ENCODE peak calls at places on chromosome 19, in four cellular contexts. O is brain microvascular endothelial cell, E is OCI-LY7, D is HFF-Myc. H is an unnamed sample.

GRCh38 chr19:21022996-21023395 is 2.5 kb downstream of the ZNF430 start:
- DNase-seq in O (peak; percentile 56), E (no peak), D (peak; percentile 14), H (no peak)

GRCh38 chr19:19050104-19050503 is 13.7 kb upstream of the SLC25A42 start:
- DNase-seq in O (no peak), E (no peak), D (no peak), H (no peak)

GRCh38 chr19:15251010-15251748 is 18.9 kb upstream of the EPHX3 start:
- DNase-seq in O (peak; percentile 86), E (no peak), D (no peak), H (no peak)

GRCh38 chr19:49290517-49290916 is 34.5 kb downstream of the SLC6A16 start:
- DNase-seq in O (no peak), E (no peak), D (no peak), H (no peak)

GRCh38 chr19:29217591-29217990 is 4.6 kb upstream of the UQCRFS1 start:
- DNase-seq in O (no peak), E (no peak), D (no peak), H (no peak)

GRCh38 chr19:10800488-10800887 is 35.5 kb downstream of the TMED1 start:
- DNase-seq in O (no peak), E (no peak), D (no peak), H (no peak)

GRCh38 chr19:55642153-55643002 is 1.1 kb upstream of the ZNF581 start:
- DNase-seq in O (no peak), E (peak; percentile 63), D (no peak), H (no peak)

GRCh38 chr19:39238209-39238608 is 6.6 kb downstream of the IFNL3 start:
- DNase-seq in O (no peak), E (no peak), D (no peak), H (no peak)

GRCh38 chr19:35168261-35168660 is 13.7 kb downstream of the FXYD5 start:
- DNase-seq in O (no peak), E (no peak), D (no peak), H (no peak)

GRCh38 chr19:52229524-52229923 is 39.7 kb downstream of the PPP2R1A start:
- DNase-seq in O (no peak), E (no peak), D (no peak), H (no peak)

GRCh38 chr19:45097776-45098520 is 5.0 kb downstream of the PPP1R37 start:
- DNase-seq in O (peak; percentile 94), E (no peak), D (peak; percentile 84), H (peak; percentile 96)

GRCh38 chr19:30539981-30540380 is 167.8 kb downstream of the ZNF536 start:
- DNase-seq in O (no peak), E (no peak), D (no peak), H (no peak)

GRCh38 chr19:41801682-41802317 is 5.4 kb downstream of the CEACAM3 start:
- DNase-seq in O (no peak), E (no peak), D (no peak), H (no peak)

GRCh38 chr19:49114630-49115363 is 627 bp downstream of the LIN7B start:
- DNase-seq in O (peak; percentile 23), E (peak; percentile 25), D (no peak), H (no peak)

GRCh38 chr19:47096721-47097120 is 16.9 kb downstream of the ZC3H4 start:
- DNase-seq in O (no peak), E (no peak), D (no peak), H (no peak)

GRCh38 chr19:55400281-55401087 is 7.1 kb downstream of the UBE2S start:
- DNase-seq in O (no peak), E (no peak), D (no peak), H (no peak)

GRCh38 chr19:28239270-28239669 is 973.7 kb downstream of the UQCRFS1 start:
- DNase-seq in O (no peak), E (peak; percentile 11), D (no peak), H (no peak)

GRCh38 chr19:21483589-21484170 is 21.7 kb upstream of the ZNF429 start:
- DNase-seq in O (no peak), E (peak; percentile 28), D (peak; percentile 10), H (no peak)

GRCh38 chr19:16608290-16608704 is 19.7 kb downstream of the MED26 start:
- DNase-seq in O (peak; percentile 75), E (no peak), D (peak; percentile 66), H (no peak)

GRCh38 chr19:51194527-51195315 is 30.2 kb upstream of the CD33 start:
- DNase-seq in O (no peak), E (peak; percentile 8), D (no peak), H (no peak)

GRCh38 chr19:49301165-49301865 is 23.7 kb downstream of the SLC6A16 start:
- DNase-seq in O (peak; percentile 72), E (peak; percentile 85), D (peak; percentile 39), H (peak; percentile 4)

GRCh38 chr19:16445238-16446107 is 26.3 kb downstream of the EPS15L1 start:
- DNase-seq in O (no peak), E (peak; percentile 97), D (no peak), H (no peak)

GRCh38 chr19:18202759-18203407 is 959 bp downstream of the RAB3A start:
- DNase-seq in O (no peak), E (peak; percentile 70), D (no peak), H (no peak)

GRCh38 chr19:36973021-36973843 is 57.1 kb downstream of the ZNF568 start:
- DNase-seq in O (peak; percentile 61), E (no peak), D (peak; percentile 2), H (peak; percentile 46)

GRCh38 chr19:10274589-10274988 is 3.7 kb downstream of the ICAM1 start:
- DNase-seq in O (no peak), E (no peak), D (no peak), H (no peak)

GRCh38 chr19:54188224-54188871 is 1.0 kb downstream of the MBOAT7 start:
- DNase-seq in O (peak; percentile 60), E (no peak), D (no peak), H (no peak)

GRCh38 chr19:29918891-29919290 is 23.1 kb upstream of the URI1 start:
- DNase-seq in O (no peak), E (no peak), D (no peak), H (no peak)

GRCh38 chr19:29878973-29879654 is 62.9 kb upstream of the URI1 start:
- DNase-seq in O (peak; percentile 32), E (peak; percentile 16), D (no peak), H (peak; percentile 8)

GRCh38 chr19:19459099-19459498 is 53.6 kb downstream of the GATAD2A start:
- DNase-seq in O (no peak), E (no peak), D (no peak), H (no peak)

GRCh38 chr19:5172859-5173577 is 167.6 kb downstream of the PTPRS start:
- DNase-seq in O (peak; percentile 99), E (no peak), D (peak; percentile 87), H (peak; percentile 50)

GRCh38 chr19:16014923-16015804 is 61.1 kb upstream of the TPM4 start:
- DNase-seq in O (no peak), E (no peak), D (no peak), H (no peak)

GRCh38 chr19:49585023-49585422 is 3.9 kb downstream of the PRRG2 start:
- DNase-seq in O (no peak), E (no peak), D (no peak), H (no peak)

GRCh38 chr19:12567951-12568350 is 16.7 kb upstream of the ZNF564 start:
- DNase-seq in O (no peak), E (no peak), D (no peak), H (no peak)

GRCh38 chr19:12564016-12564664 is 12.9 kb upstream of the ZNF564 start:
- DNase-seq in O (peak; percentile 90), E (peak; percentile 87), D (peak; percentile 75), H (peak; percentile 48)
- H3K4me3 ChIP-seq in O (no peak overlapping the region), E (no peak overlapping the region), D (no peak overlapping the region), H (no peak overlapping the region)

GRCh38 chr19:1401138-1401888 is at the start of gene GAMT:
- DNase-seq in O (no peak), E (peak; percentile 62), D (no peak), H (no peak)
- TF ChIP-seq CTCF in O (peak; percentile 14), E (peak; percentile 69), D (peak; percentile 9), H (no peak)

DNA sequence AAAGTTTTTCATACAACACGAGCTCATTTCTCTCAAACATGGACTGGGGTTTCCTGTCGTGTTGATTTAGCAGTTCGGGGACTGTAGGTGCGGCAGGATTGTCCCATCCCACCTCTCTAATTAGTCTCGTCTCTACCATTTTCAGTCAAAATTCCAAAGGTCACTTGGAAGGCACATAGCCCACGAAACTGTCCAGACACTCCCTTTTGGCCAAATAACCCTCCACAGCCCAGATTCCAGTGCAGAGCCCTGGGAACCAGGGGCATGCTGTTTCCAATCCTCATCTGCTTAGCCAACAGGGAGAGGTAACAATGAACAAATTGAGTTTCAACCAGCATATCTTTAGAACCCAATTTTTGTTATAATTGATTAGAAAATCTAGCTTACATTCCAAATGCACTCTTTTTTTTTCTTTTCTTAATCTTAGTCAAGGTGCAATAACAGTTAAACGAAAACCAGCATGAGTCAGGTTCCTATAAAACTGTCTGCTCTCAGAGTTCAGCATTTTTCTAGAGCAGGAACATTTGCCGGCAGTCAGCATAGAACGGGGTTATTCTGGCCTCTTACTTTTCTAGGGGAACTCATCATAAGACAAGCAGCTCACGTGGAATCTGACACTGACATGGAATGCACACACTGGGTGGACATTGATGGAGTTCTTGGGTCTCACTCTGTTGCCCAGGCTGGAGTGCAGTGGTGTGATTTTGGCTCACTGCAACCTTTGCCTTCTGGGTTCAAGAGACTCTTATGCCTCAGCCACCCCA is 14.4 kb upstream of the CEBPA start:
- DNase-seq in O (no peak), E (no peak), D (no peak), H (no peak)
- H3K4me3 ChIP-seq in O (no peak overlapping the region), E (no peak overlapping the region), D (no peak overlapping the region), H (no peak overlapping the region)

DNA sequence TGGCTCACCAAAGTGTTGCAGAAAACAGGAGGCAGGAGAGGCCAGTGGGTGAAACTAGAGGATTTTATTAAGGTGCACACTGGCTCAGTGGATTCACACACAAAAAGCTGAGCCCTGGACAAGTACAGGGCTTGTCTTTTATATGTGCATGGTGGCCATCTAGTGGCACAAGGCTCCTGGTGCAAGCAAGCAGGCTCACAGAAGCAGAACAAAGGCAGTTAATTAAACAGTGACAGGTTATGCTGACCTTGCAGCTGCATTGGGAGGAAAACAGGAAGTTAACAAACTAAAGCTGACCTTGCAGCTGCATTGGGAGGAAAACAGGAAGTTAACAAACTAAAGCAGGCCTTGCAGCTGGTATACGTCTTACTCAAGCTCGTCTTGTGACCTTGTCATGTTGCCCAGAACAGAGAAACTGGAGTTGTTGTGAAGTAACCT is 65.3 kb upstream of the ZNF681 start:
- DNase-seq in O (no peak), E (peak; percentile 96), D (no peak), H (no peak)
- TF ChIP-seq CTCF in O (peak; percentile 28), E (peak; percentile 84), D (peak; percentile 17), H (peak; percentile 34)

DNA sequence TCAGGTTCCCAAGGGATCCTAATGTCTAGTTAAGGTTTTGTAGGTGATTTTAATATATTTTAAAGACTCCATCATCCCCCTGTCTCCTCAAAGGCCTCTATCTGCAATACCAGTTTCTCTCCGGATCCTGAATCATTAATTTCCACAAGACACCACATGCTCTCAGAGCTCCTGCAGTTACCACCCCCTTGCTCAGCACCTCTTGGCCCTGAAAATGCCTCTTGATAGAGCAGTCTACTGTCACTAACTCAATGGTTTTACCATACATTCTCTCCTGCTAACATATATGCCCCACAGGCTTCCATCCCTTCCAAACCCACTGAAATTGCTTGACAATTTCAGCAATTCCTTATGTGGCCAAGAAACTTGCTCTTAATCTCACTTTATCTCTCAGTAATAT is 1.9 kb upstream of the PEG3 start:
- DNase-seq in O (no peak), E (no peak), D (no peak), H (no peak)
- H3K4me3 ChIP-seq in O (no peak overlapping the region), E (no peak overlapping the region), D (no peak overlapping the region), H (no peak overlapping the region)